ENCODE peak calls at places on chromosomes 6 and 20, in nine cellular contexts. I is lower lobe of right lung, S is heart left ventricle, B is thoracic aorta, Y is left ventricle myocardium inferior, F is heart right ventricle, P is PC-3, E is cardiac muscle cell, O is psoas muscle. A is an unnamed sample.

GRCh38 chr20:58389324-58389967 is 417 bp downstream of the VAPB start:
- DNase-seq in I (no peak), S (peak; percentile 32), B (no peak), Y (peak; percentile 41), F (peak; percentile 29), P (peak; percentile 52), E (peak; percentile 57), O (no peak), A (peak; percentile 74)

GRCh38 chr6:166446146-166446545 is 63.4 kb upstream of the MPC1 start:
- DNase-seq in I (no peak), S (no peak), B (no peak), Y (no peak), F (no peak), P (no peak), E (no peak), O (no peak), A (no peak)

GRCh38 chr6:17035257-17035757 is 66.5 kb upstream of the STMND1 start:
- DNase-seq in I (no peak), S (no peak), B (no peak), Y (no peak), F (no peak), P (no peak), E (no peak), O (no peak), A (no peak)

GRCh38 chr20:57398231-57398821 is 7.1 kb downstream of the RBM38 start:
- DNase-seq in I (peak; percentile 68), S (peak; percentile 64), B (no peak), Y (peak; percentile 42), F (peak; percentile 66), P (no peak), E (no peak), O (peak; percentile 91), A (peak; percentile 25)

GRCh38 chr6:9708600-9708999 is 706.3 kb downstream of the TFAP2A start:
- DNase-seq in I (no peak), S (no peak), B (no peak), Y (no peak), F (no peak), P (no peak), E (no peak), O (no peak), A (no peak)

GRCh38 chr20:34220581-34220980 is 20.6 kb upstream of the ASIP start:
- DNase-seq in I (no peak), S (no peak), B (no peak), Y (no peak), F (no peak), P (peak; percentile 68), E (no peak), O (no peak), A (no peak)

GRCh38 chr20:52806918-52807317 is 165.2 kb upstream of the TSHZ2 start:
- DNase-seq in I (no peak), S (no peak), B (no peak), Y (no peak), F (no peak), P (no peak), E (no peak), O (no peak), A (no peak)

GRCh38 chr6:155936551-155936950 is 480.9 kb upstream of the NOX3 start:
- DNase-seq in I (no peak), S (peak; percentile 12), B (no peak), Y (no peak), F (peak; percentile 16), P (no peak), E (no peak), O (no peak), A (no peak)

GRCh38 chr6:64238071-64238470 is 602.5 kb downstream of the PHF3 start:
- DNase-seq in I (no peak), S (no peak), B (no peak), Y (no peak), F (no peak), P (no peak), E (no peak), O (no peak), A (no peak)

GRCh38 chr6:17628873-17629272 is 28.8 kb downstream of the FAM8A1 start:
- DNase-seq in I (no peak), S (no peak), B (no peak), Y (no peak), F (no peak), P (no peak), E (no peak), O (no peak), A (no peak)

GRCh38 chr6:96907498-96907897 is 9.8 kb upstream of the NDUFAF4 start:
- DNase-seq in I (no peak), S (no peak), B (no peak), Y (no peak), F (no peak), P (no peak), E (no peak), O (no peak), A (no peak)

GRCh38 chr6:168968228-168968627 is 285.4 kb downstream of the THBS2 start:
- DNase-seq in I (no peak), S (no peak), B (no peak), Y (no peak), F (peak; percentile 46), P (peak; percentile 18), E (no peak), O (peak; percentile 76), A (no peak)

GRCh38 chr6:134564705-134565104 is 246.8 kb upstream of the SGK1 start:
- DNase-seq in I (no peak), S (no peak), B (no peak), Y (no peak), F (no peak), P (no peak), E (no peak), O (no peak), A (no peak)

GRCh38 chr6:134174790-134175531 is 122.5 kb upstream of the SLC2A12 start:
- DNase-seq in I (peak; percentile 96), S (peak; percentile 94), B (peak; percentile 52), Y (peak; percentile 94), F (peak; percentile 95), P (peak; percentile 86), E (peak; percentile 96), O (peak; percentile 97), A (peak; percentile 96)

GRCh38 chr6:111282564-111282963 is 195.3 kb downstream of the SLC16A10 start:
- DNase-seq in I (no peak), S (no peak), B (no peak), Y (no peak), F (no peak), P (no peak), E (no peak), O (no peak), A (no peak)

GRCh38 chr6:108195209-108195608 is 29.4 kb downstream of the NR2E1 start:
- DNase-seq in I (no peak), S (no peak), B (no peak), Y (no peak), F (no peak), P (no peak), E (no peak), O (no peak), A (no peak)

GRCh38 chr6:117269649-117270120 is 4.3 kb downstream of the VGLL2 start:
- DNase-seq in I (no peak), S (no peak), B (no peak), Y (no peak), F (no peak), P (no peak), E (no peak), O (no peak), A (no peak)

GRCh38 chr6:5093231-5094015 is 8.3 kb downstream of the PPP1R3G start:
- DNase-seq in I (no peak), S (peak; percentile 54), B (no peak), Y (no peak), F (peak; percentile 56), P (no peak), E (no peak), O (no peak), A (no peak)

GRCh38 chr6:170167657-170168159 is 123.2 kb downstream of the DLL1 start:
- DNase-seq in I (peak; percentile 37), S (peak; percentile 70), B (no peak), Y (peak; percentile 32), F (peak; percentile 70), P (no peak), E (no peak), O (peak; percentile 58), A (no peak)

GRCh38 chr6:145310116-145310515 is 425.2 kb downstream of the EPM2A start:
- DNase-seq in I (no peak), S (no peak), B (no peak), Y (no peak), F (no peak), P (peak; percentile 26), E (no peak), O (no peak), A (no peak)

GRCh38 chr6:46265373-46265772 is 94.6 kb upstream of the ENPP5 start:
- DNase-seq in I (no peak), S (no peak), B (no peak), Y (no peak), F (no peak), P (no peak), E (no peak), O (no peak), A (no peak)
- H3K4me3 ChIP-seq in I (no peak overlapping the region), S (no peak overlapping the region), B (no peak overlapping the region), Y (no peak overlapping the region), F (no peak overlapping the region), P (no peak overlapping the region), E (no peak overlapping the region), O (no peak overlapping the region), A (no peak overlapping the region)

GRCh38 chr6:137210903-137211302 is 8.3 kb downstream of the IFNGR1 start:
- DNase-seq in I (no peak), S (no peak), B (no peak), Y (no peak), F (no peak), P (no peak), E (no peak), O (no peak), A (no peak)
- H3K4me1 ChIP-seq in I (peaks cover 94% of the 10 kb centered on the region), S (peaks cover 61% of the 10 kb centered on the region), B (peaks cover 67% of the 10 kb centered on the region), Y (peaks cover 98% of the 10 kb centered on the region), F (peaks cover 85% of the 10 kb centered on the region), P (no peaks in the 10 kb centered on the region), E (peaks cover 2% of the 10 kb centered on the region), O (peaks cover 68% of the 10 kb centered on the region), A (peaks cover 49% of the 10 kb centered on the region)

GRCh38 chr6:83808005-83808404 is 45.2 kb upstream of the RIPPLY2 start:
- DNase-seq in I (no peak), S (no peak), B (no peak), Y (no peak), F (no peak), P (no peak), E (no peak), O (no peak), A (no peak)

GRCh38 chr6:83808926-83809325 is 44.2 kb upstream of the RIPPLY2 start:
- DNase-seq in I (no peak), S (no peak), B (no peak), Y (no peak), F (no peak), P (no peak), E (no peak), O (no peak), A (no peak)

DNA sequence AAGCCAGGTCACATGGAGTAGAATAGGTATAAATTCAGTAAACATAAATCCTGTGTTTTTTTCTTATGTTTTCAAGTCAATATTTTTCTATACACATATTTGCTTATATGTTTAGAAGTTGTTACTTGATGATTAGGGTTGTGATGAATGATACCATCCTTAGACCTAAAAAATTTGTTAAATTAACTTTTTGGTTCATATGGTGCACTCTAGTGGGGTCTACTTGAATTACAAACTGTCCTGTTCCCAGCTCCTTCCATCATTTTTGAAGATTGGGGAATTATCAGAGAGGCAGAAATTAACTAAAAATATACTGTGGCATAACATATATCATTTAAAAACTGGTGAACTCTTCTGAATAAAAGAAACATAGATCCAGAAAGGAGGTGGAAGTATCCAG is 48.3 kb upstream of the RIPPLY2 start:
- DNase-seq in I (no peak), S (no peak), B (no peak), Y (no peak), F (no peak), P (no peak), E (no peak), O (no peak), A (no peak)
- TF ChIP-seq CTCF in I (no peak), S (no peak), B (no peak), Y (no peak), F (no peak), P (peak; percentile 34), E (no peak), O (no peak), A (no peak)

GRCh38 chr6:32604434-32604877 is 14.8 kb upstream of the HLA-DRB1 start:
- DNase-seq in I (no peak), S (no peak), B (no peak), Y (no peak), F (no peak), P (no peak), E (no peak), O (no peak), A (no peak)
- H3K4me3 ChIP-seq in I (no peak overlapping the region), S (peak overlapping the region; percentile 37), B (no peak overlapping the region), Y (no peak overlapping the region), F (peak overlapping the region; percentile 13), P (no peak overlapping the region), E (no peak overlapping the region), O (no peak overlapping the region), A (no peak overlapping the region)

A was measured in pancreas.